ENCODE peak calls at places on chromosome 22, in ten cellular contexts. L is kidney epithelial cell, J is WTC11, G is nephron progenitor cell, T is lower lobe of right lung, Q is fibroblast of lung, M is astrocyte, B is type B pancreatic cell, C is choroid plexus epithelial cell, U is HFF-Myc. Z is an unnamed sample.
A peak's percentile ranks its signal among the peaks of the same experiment; 100 is the strongest.

GRCh38 chr22:45818130-45819085 is 146.8 kb downstream of the ATXN10 start:
- DNase-seq in L (no peak), J (no peak), G (peak; percentile 29), T (no peak), Q (peak; percentile 36), M (peak; percentile 27), B (no peak), C (peak; percentile 64), U (no peak), Z (no peak)

GRCh38 chr22:35467788-35468187 is 67.8 kb downstream of the MCM5 start:
- DNase-seq in L (no peak), J (no peak), G (peak; percentile 20), T (peak; percentile 65), Q (peak; percentile 32), M (peak; percentile 19), B (no peak), C (peak; percentile 58), U (no peak), Z (no peak)

GRCh38 chr22:23085785-23086184 is 15.5 kb downstream of the GNAZ start:
- DNase-seq in L (no peak), J (no peak), G (no peak), T (no peak), Q (no peak), M (no peak), B (no peak), C (no peak), U (no peak), Z (no peak)

GRCh38 chr22:36853407-36854099 is 7.3 kb upstream of the NCF4 start:
- DNase-seq in L (no peak), J (peak; percentile 93), G (peak; percentile 81), T (peak; percentile 88), Q (peak; percentile 18), M (no peak), B (no peak), C (peak; percentile 83), U (peak; percentile 22), Z (no peak)

GRCh38 chr22:39666495-39666894 is 95.9 kb downstream of the CACNA1I start:
- DNase-seq in L (no peak), J (no peak), G (no peak), T (no peak), Q (no peak), M (no peak), B (no peak), C (no peak), U (no peak), Z (no peak)

GRCh38 chr22:41245917-41246499 is 5.3 kb upstream of the CHADL start:
- DNase-seq in L (no peak), J (peak; percentile 72), G (no peak), T (no peak), Q (no peak), M (no peak), B (no peak), C (no peak), U (no peak), Z (no peak)

GRCh38 chr22:31350410-31350863 is 4.3 kb upstream of the PATZ1 start:
- DNase-seq in L (no peak), J (peak; percentile 37), G (peak; percentile 14), T (no peak), Q (no peak), M (no peak), B (no peak), C (peak; percentile 73), U (no peak), Z (no peak)

GRCh38 chr22:41657709-41658108 is 31.0 kb downstream of the SNU13 start:
- DNase-seq in L (no peak), J (no peak), G (no peak), T (no peak), Q (no peak), M (no peak), B (no peak), C (no peak), U (no peak), Z (peak; percentile 37)

GRCh38 chr22:33835196-33835788 is 85.0 kb downstream of the LARGE1 start:
- DNase-seq in L (no peak), J (no peak), G (no peak), T (no peak), Q (no peak), M (no peak), B (no peak), C (no peak), U (no peak), Z (no peak)

GRCh38 chr22:40031766-40032470 is 37.2 kb downstream of the FAM83F start:
- DNase-seq in L (no peak), J (no peak), G (no peak), T (no peak), Q (no peak), M (no peak), B (no peak), C (no peak), U (no peak), Z (no peak)

GRCh38 chr22:49951001-49951677 is 9.4 kb upstream of the PIM3 start:
- DNase-seq in L (peak; percentile 52), J (no peak), G (no peak), T (peak; percentile 97), Q (no peak), M (no peak), B (no peak), C (no peak), U (no peak), Z (no peak)

GRCh38 chr22:26194313-26194712 is 25.1 kb downstream of the SEZ6L start:
- DNase-seq in L (no peak), J (no peak), G (no peak), T (no peak), Q (no peak), M (no peak), B (no peak), C (no peak), U (no peak), Z (no peak)

GRCh38 chr22:26197427-26197826 is 28.2 kb downstream of the SEZ6L start:
- DNase-seq in L (no peak), J (no peak), G (no peak), T (no peak), Q (no peak), M (no peak), B (no peak), C (no peak), U (no peak), Z (no peak)

GRCh38 chr22:26194877-26195276 is 25.6 kb downstream of the SEZ6L start:
- DNase-seq in L (no peak), J (no peak), G (no peak), T (no peak), Q (no peak), M (no peak), B (no peak), C (no peak), U (no peak), Z (no peak)

GRCh38 chr22:26196657-26197056 is 27.4 kb downstream of the SEZ6L start:
- DNase-seq in L (no peak), J (no peak), G (no peak), T (no peak), Q (no peak), M (no peak), B (no peak), C (no peak), U (no peak), Z (no peak)

GRCh38 chr22:26199665-26200064 is 30.4 kb downstream of the SEZ6L start:
- DNase-seq in L (no peak), J (no peak), G (no peak), T (no peak), Q (no peak), M (no peak), B (no peak), C (no peak), U (no peak), Z (no peak)
- TF ChIP-seq CTCF in L (no peak), J (no peak), G (no peak), T (no peak), Q (no peak), M (no peak), B (no peak), C (no peak), U (no peak), Z (no peak)

GRCh38 chr22:20180245-20180630 is 29.4 kb upstream of the CCDC188 start:
- DNase-seq in L (no peak), J (peak; percentile 44), G (no peak), T (no peak), Q (no peak), M (no peak), B (no peak), C (no peak), U (no peak), Z (no peak)
- TF ChIP-seq CTCF in L (peak; percentile 50), J (peak; percentile 21), G (peak; percentile 37), T (peak; percentile 11), Q (no peak), M (peak; percentile 6), B (peak; percentile 61), C (peak; percentile 49), U (peak; percentile 36), Z (peak; percentile 63)

GRCh38 chr22:19631899-19632670 is 82.2 kb upstream of the SEPTIN5 start:
- DNase-seq in L (no peak), J (peak; percentile 72), G (peak; percentile 54), T (no peak), Q (peak; percentile 39), M (peak; percentile 24), B (no peak), C (peak; percentile 48), U (no peak), Z (no peak)
- TF ChIP-seq CTCF in L (peak; percentile 59), J (peak; percentile 38), G (peak; percentile 47), T (peak; percentile 17), Q (peak; percentile 41), M (peak; percentile 61), B (peak; percentile 69), C (peak; percentile 75), U (peak; percentile 76), Z (peak; percentile 81)

GRCh38 chr22:24189249-24190158 is 8.2 kb downstream of the SUSD2 start:
- DNase-seq in L (no peak), J (peak; percentile 86), G (peak; percentile 76), T (peak; percentile 92), Q (peak; percentile 38), M (no peak), B (peak; percentile 70), C (peak; percentile 72), U (no peak), Z (peak; percentile 88)

GRCh38 chr22:24190566-24191208 is 9.4 kb downstream of the SUSD2 start:
- DNase-seq in L (no peak), J (no peak), G (no peak), T (no peak), Q (no peak), M (no peak), B (no peak), C (no peak), U (no peak), Z (peak; percentile 65)

GRCh38 chr22:24191893-24192292 is 10.6 kb downstream of the SUSD2 start:
- DNase-seq in L (no peak), J (no peak), G (no peak), T (no peak), Q (no peak), M (no peak), B (no peak), C (no peak), U (no peak), Z (no peak)

GRCh38 chr22:24190159-24190540 is 8.9 kb downstream of the SUSD2 start:
- DNase-seq in L (no peak), J (no peak), G (no peak), T (no peak), Q (no peak), M (no peak), B (no peak), C (no peak), U (no peak), Z (peak; percentile 77)

GRCh38 chr22:24191381-24191841 is 10.1 kb downstream of the SUSD2 start:
- DNase-seq in L (no peak), J (no peak), G (no peak), T (no peak), Q (no peak), M (no peak), B (no peak), C (no peak), U (no peak), Z (peak; percentile 72)
- TF ChIP-seq CTCF in L (no peak), J (no peak), G (no peak), T (no peak), Q (no peak), M (no peak), B (no peak), C (peak; percentile 11), U (no peak), Z (no peak)